ENCODE peak calls at places on chromosomes 4 and X, in ten cellular contexts. E, J, T, G, N, S, H, B, A and O are unnamed samples.

GRCh38 chrX:112266136-112266535 is 183.6 kb upstream of the TRPC5 start:
- DNase-seq in E (no peak), J (no peak), T (no peak), G (no peak), N (no peak), S (no peak), H (no peak), B (no peak), A (no peak), O (no peak)

GRCh38 chrX:41381685-41382084 is 47.7 kb downstream of the DDX3X start:
- DNase-seq in E (peak), J (no peak), T (no peak), G (peak), N (peak), S (no peak), H (peak), B (peak), A (peak), O (peak)

GRCh38 chrX:13099121-13099520 is 54.7 kb upstream of the FAM9C start:
- DNase-seq in E (no peak), J (no peak), T (no peak), G (no peak), N (no peak), S (no peak), H (no peak), B (peak), A (no peak), O (no peak)

GRCh38 chr4:159060161-159060560 is 42.7 kb upstream of the RAPGEF2 start:
- DNase-seq in E (no peak), J (no peak), T (no peak), G (no peak), N (no peak), S (no peak), H (no peak), B (no peak), A (peak), O (no peak)

GRCh38 chr4:22416403-22416802 is 99.5 kb downstream of the ADGRA3 start:
- DNase-seq in E (no peak), J (no peak), T (no peak), G (no peak), N (peak), S (no peak), H (no peak), B (no peak), A (no peak), O (no peak)

GRCh38 chr4:37631551-37631950 is 54.6 kb downstream of the RELL1 start:
- DNase-seq in E (no peak), J (no peak), T (no peak), G (no peak), N (peak), S (no peak), H (no peak), B (no peak), A (peak), O (no peak)

GRCh38 chrX:65862638-65863037 is 177.2 kb downstream of the VSIG4 start:
- DNase-seq in E (no peak), J (no peak), T (no peak), G (no peak), N (no peak), S (no peak), H (no peak), B (no peak), A (no peak), O (no peak)

GRCh38 chrX:2466876-2467656 is 33.7 kb downstream of the DHRSX start:
- DNase-seq in E (no peak), J (no peak), T (no peak), G (no peak), N (no peak), S (no peak), H (no peak), B (no peak), A (no peak), O (no peak)

GRCh38 chrX:69613946-69614345 is 2.0 kb upstream of the EDA start:
- DNase-seq in E (no peak), J (no peak), T (no peak), G (no peak), N (no peak), S (no peak), H (no peak), B (no peak), A (no peak), O (no peak)

GRCh38 chr4:25913851-25914669 is at the start of gene SMIM20:
- DNase-seq in E (peak), J (peak), T (peak), G (peak), N (peak), S (peak), H (peak), B (peak), A (peak), O (peak)

GRCh38 chr4:95415346-95415771 is 133.4 kb downstream of the UNC5C start:
- DNase-seq in E (no peak), J (no peak), T (no peak), G (no peak), N (peak), S (no peak), H (no peak), B (peak), A (no peak), O (no peak)

GRCh38 chr4:87839309-87839946 is 6.7 kb downstream of the MEPE start:
- DNase-seq in E (peak), J (no peak), T (no peak), G (no peak), N (peak), S (no peak), H (no peak), B (peak), A (peak), O (no peak)

GRCh38 chr4:108320066-108320465 is 151.3 kb upstream of the LEF1 start:
- DNase-seq in E (no peak), J (no peak), T (no peak), G (no peak), N (no peak), S (no peak), H (no peak), B (no peak), A (no peak), O (no peak)

GRCh38 chr4:95465010-95465409 is 83.8 kb downstream of the UNC5C start:
- DNase-seq in E (no peak), J (no peak), T (no peak), G (no peak), N (peak), S (no peak), H (no peak), B (peak), A (no peak), O (no peak)

GRCh38 chr4:183797041-183797444 is 108.1 kb upstream of the STOX2 start:
- DNase-seq in E (peak), J (no peak), T (peak), G (peak), N (no peak), S (no peak), H (no peak), B (no peak), A (peak), O (no peak)

GRCh38 chr4:161767116-161767515 is 396.7 kb downstream of the FSTL5 start:
- DNase-seq in E (no peak), J (no peak), T (no peak), G (no peak), N (peak), S (no peak), H (peak), B (peak), A (no peak), O (no peak)

GRCh38 chr4:158610790-158611189 is 60.9 kb downstream of the C4orf46 start:
- DNase-seq in E (no peak), J (no peak), T (no peak), G (no peak), N (peak), S (no peak), H (no peak), B (peak), A (no peak), O (no peak)

DNA sequence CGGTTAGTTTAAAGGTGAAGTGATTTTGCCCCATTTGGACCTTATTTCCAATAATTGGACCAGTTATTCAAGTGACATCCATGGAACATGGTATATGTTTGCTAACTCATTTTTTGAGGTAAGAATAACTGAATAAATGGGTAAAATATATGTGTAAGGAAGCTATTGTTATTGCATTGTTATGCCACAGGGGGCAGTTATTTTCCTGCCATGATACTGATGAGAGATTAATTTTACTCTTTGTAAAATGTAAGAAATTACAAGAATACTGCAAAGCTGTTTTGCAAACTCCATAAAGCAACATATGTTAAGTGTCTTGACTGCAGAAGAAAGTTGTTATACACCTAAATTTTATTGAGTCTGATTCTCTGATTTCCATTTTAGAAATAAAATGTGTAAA is 114.0 kb downstream of the IL1RAPL1 start:
- DNase-seq in E (no peak), J (no peak), T (no peak), G (no peak), N (no peak), S (no peak), H (no peak), B (no peak), A (no peak), O (no peak)
- TF ChIP-seq CTCF in E (peak), J (peak), T (peak), G (no peak), N (no peak), S (no peak), H (no peak), B (peak), A (no peak), O (no peak)

GRCh38 chr4:104015680-104016079 is 295.9 kb upstream of the TACR3 start:
- DNase-seq in E (no peak), J (no peak), T (no peak), G (no peak), N (peak), S (no peak), H (no peak), B (peak), A (no peak), O (no peak)
- TF ChIP-seq CTCF in E (peak), J (peak), T (peak), G (no peak), N (no peak), S (no peak), H (peak), B (peak), A (peak), O (no peak)

DNA sequence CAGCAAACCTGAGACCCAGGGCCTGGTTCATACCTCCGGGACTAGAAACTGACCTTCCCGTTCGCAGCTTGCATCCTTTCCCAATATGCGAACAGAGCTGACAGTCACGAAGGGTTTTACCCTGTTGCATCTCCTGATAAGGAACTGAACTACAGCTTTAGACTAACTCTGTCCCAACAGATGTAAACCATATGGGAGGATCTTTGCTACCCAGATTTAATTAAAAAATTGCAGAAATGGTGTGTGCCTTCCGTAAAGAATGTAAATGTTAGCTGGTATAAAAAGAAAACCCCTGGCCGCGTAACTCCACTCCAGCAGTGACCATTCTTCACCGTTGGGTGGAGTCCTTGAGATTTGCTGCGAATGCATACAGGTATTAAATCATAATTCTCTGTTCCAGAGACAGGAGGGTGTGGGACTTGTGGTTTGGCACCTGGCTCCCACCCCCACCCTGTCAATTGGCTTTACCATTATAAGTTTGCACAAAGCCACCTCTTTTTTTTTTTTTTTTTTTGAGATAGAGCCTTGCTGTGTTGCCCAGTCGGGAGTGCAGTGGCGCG is 40.6 kb upstream of the SORCS2 start:
- DNase-seq in E (no peak), J (peak), T (no peak), G (no peak), N (no peak), S (no peak), H (no peak), B (peak), A (no peak), O (no peak)
- TF ChIP-seq CTCF in E (no peak), J (peak), T (no peak), G (no peak), N (no peak), S (no peak), H (peak), B (peak), A (peak), O (no peak)

GRCh38 chrX:106959897-106960296 is 39.7 kb downstream of the CLDN2 start:
- DNase-seq in E (no peak), J (no peak), T (no peak), G (no peak), N (no peak), S (no peak), H (no peak), B (peak), A (no peak), O (no peak)
- TF ChIP-seq CTCF in E (no peak), J (peak), T (no peak), G (no peak), N (no peak), S (no peak), H (peak), B (peak), A (no peak), O (no peak)

GRCh38 chrX:70960728-70961127 is 29.8 kb upstream of the SLC7A3 start:
- DNase-seq in E (no peak), J (no peak), T (no peak), G (no peak), N (no peak), S (no peak), H (no peak), B (peak), A (no peak), O (no peak)
- TF ChIP-seq CTCF in E (no peak), J (peak), T (no peak), G (no peak), N (no peak), S (no peak), H (no peak), B (peak), A (no peak), O (no peak)

GRCh38 chr4:139015948-139016451 is 419 bp downstream of the NOCT start:
- DNase-seq in E (no peak), J (no peak), T (no peak), G (peak), N (peak), S (no peak), H (no peak), B (no peak), A (peak), O (no peak)
- TF ChIP-seq CTCF in E (no peak), J (no peak), T (no peak), G (no peak), N (no peak), S (no peak), H (no peak), B (no peak), A (no peak), O (no peak)

GRCh38 chr4:58225460-58225859 is 1115.3 kb upstream of the IGFBP7 start:
- DNase-seq in E (no peak), J (no peak), T (no peak), G (no peak), N (no peak), S (no peak), H (no peak), B (no peak), A (no peak), O (no peak)
- TF ChIP-seq CTCF in E (no peak), J (no peak), T (no peak), G (no peak), N (no peak), S (no peak), H (no peak), B (no peak), A (no peak), O (no peak)

GRCh38 chrX:51463322-51463721 is 33.1 kb downstream of the NUDT11 start:
- DNase-seq in E (no peak), J (no peak), T (no peak), G (no peak), N (peak), S (no peak), H (no peak), B (no peak), A (no peak), O (no peak)

GRCh38 chrX:51456246-51456645 is 40.1 kb downstream of the NUDT11 start:
- DNase-seq in E (no peak), J (no peak), T (no peak), G (no peak), N (no peak), S (no peak), H (no peak), B (no peak), A (no peak), O (no peak)

GRCh38 chrX:51456814-51457213 is 39.6 kb downstream of the NUDT11 start:
- DNase-seq in E (no peak), J (no peak), T (no peak), G (no peak), N (peak), S (no peak), H (no peak), B (peak), A (no peak), O (no peak)

GRCh38 chrX:51459125-51459524 is 37.3 kb downstream of the NUDT11 start:
- DNase-seq in E (no peak), J (no peak), T (peak), G (no peak), N (peak), S (no peak), H (no peak), B (peak), A (no peak), O (no peak)

GRCh38 chrX:51461053-51462050 is 35.0 kb downstream of the NUDT11 start:
- DNase-seq in E (peak), J (peak), T (no peak), G (no peak), N (peak), S (no peak), H (no peak), B (peak), A (no peak), O (no peak)
- TF ChIP-seq CTCF in E (peak), J (peak), T (peak), G (peak), N (peak), S (no peak), H (peak), B (peak), A (peak), O (peak)

DNA sequence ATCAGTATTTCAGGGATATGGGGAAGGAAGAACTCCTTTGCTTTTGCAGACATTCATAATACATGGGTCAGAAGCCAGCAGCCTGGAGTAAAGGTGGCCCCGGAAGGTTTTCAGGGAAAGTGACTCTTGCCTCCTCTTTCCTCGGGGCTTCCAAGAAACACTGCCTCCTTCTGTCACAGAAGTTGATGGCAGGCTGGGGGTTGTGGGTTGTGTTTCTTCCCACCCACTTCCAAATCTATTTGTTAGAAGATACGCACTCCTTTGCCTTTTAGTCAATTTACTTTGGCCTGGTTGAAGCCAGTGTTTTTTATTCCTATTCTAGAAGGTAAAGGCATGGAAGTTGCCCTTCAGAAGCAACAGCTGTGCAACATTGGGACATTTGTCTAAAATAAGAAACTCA is 19.7 kb downstream of the KIT start:
- DNase-seq in E (no peak), J (no peak), T (no peak), G (no peak), N (no peak), S (no peak), H (no peak), B (no peak), A (no peak), O (no peak)
- TF ChIP-seq CTCF in E (no peak), J (no peak), T (no peak), G (no peak), N (no peak), S (no peak), H (no peak), B (no peak), A (no peak), O (no peak)

DNA sequence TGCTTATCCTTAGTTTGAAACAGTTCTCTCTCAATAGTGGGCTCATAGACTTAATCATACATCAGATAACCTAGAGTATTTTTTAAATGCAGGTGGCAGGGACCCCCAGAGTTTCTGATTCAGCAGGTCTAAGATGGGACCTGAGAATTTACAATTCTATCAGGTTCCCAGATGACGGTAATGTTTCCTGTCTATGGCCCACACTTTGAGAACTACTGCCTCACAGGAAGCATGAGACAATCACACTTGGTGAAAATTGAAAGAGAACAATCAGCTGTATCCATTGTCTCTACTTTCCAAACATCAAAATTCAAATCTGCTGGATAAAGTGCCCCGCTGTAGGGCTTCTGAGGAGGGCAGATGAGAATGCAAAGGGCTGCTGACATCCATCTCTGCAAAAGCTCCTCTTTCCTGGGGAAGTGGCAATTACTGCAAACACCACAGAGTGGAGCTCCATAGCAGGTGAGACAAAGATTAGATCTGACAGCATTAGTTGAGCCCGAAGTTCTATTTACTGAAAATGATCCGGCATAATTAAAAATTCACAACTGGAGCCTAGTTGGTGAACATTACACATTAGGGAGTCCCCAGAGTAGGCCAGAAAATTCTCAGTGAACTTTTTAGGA is 187.8 kb upstream of the MBNL3 start:
- DNase-seq in E (no peak), J (no peak), T (peak), G (no peak), N (no peak), S (no peak), H (no peak), B (peak), A (no peak), O (no peak)
- TF ChIP-seq CTCF in E (no peak), J (no peak), T (no peak), G (no peak), N (no peak), S (no peak), H (no peak), B (peak), A (no peak), O (no peak)